ENCODE peak calls at places on chromosomes 11 and 22, in four cellular contexts. I is H1, U is GM12878, W is HepG2. O is an unnamed sample.

GRCh38 chr11:22666700-22667439 is 459 bp downstream of the GAS2 start:
- DNase-seq in I (peak; percentile 19), U (no peak), W (peak; percentile 53), O (no peak)

GRCh38 chr11:93216511-93217121 is 18.8 kb upstream of the SLC36A4 start:
- DNase-seq in I (no peak), U (no peak), W (no peak), O (no peak)

GRCh38 chr11:43919852-43920597 is 22.4 kb upstream of the C11orf96 start:
- DNase-seq in I (no peak), U (no peak), W (no peak), O (no peak)

GRCh38 chr11:125069796-125070195 is 6.7 kb downstream of the SLC37A2 start:
- DNase-seq in I (no peak), U (no peak), W (no peak), O (no peak)

GRCh38 chr11:30488304-30488998 is 97.7 kb downstream of the MPPED2 start:
- DNase-seq in I (no peak), U (no peak), W (peak; percentile 93), O (no peak)

GRCh38 chr11:109937968-109938367 is 155.2 kb upstream of the ZC3H12C start:
- DNase-seq in I (no peak), U (no peak), W (no peak), O (no peak)

GRCh38 chr11:106706355-106706754 is 311.9 kb downstream of the GUCY1A2 start:
- DNase-seq in I (no peak), U (no peak), W (no peak), O (no peak)

GRCh38 chr11:45853616-45854219 is 6.4 kb downstream of the CRY2 start:
- DNase-seq in I (no peak), U (no peak), W (no peak), O (no peak)

GRCh38 chr11:17747131-17747955 is 12.8 kb downstream of the KCNC1 start:
- DNase-seq in I (no peak), U (no peak), W (no peak), O (no peak)

GRCh38 chr11:58912124-58912523 is 27.2 kb upstream of the GLYATL1 start:
- DNase-seq in I (no peak), U (no peak), W (no peak), O (no peak)

GRCh38 chr11:44509291-44509690 is 56.2 kb upstream of the CD82 start:
- DNase-seq in I (no peak), U (no peak), W (no peak), O (no peak)

GRCh38 chr22:46522743-46523300 is 14.6 kb downstream of the CELSR1 start:
- DNase-seq in I (no peak), U (no peak), W (no peak), O (no peak)
- TF ChIP-seq SUZ12 in I (no peak), U (no peak), W (no peak), O (no peak)

DNA sequence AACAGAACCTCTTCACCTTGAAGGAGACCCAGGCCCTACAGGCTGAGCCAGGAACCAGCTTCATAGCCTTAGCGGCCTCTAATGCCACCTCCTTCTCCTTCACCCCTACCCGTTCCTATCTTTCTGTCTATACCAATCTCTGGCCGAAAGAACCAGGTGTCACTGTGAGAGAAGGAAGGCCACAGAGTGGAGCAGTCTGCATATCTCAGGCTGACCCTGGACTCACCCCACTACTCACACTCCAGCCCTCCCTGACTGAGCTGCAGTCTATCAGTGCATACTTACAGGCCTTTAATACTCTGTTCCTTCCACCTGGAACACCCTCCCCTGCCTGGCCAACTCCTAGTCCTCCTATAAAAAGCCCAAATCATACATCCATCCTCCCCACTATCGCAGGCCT is 32.7 kb downstream of the ARAP1 start:
- DNase-seq in I (no peak), U (no peak), W (no peak), O (no peak)
- H3K9ac ChIP-seq in I (no peak overlapping the region), U (peak overlapping the region; percentile 83), W (no peak overlapping the region), O (no peak overlapping the region)

GRCh38 chr22:47734511-47734910 is 972.1 kb downstream of the TBC1D22A start:
- DNase-seq in I (no peak), U (no peak), W (no peak), O (no peak)
- H3K9me3 ChIP-seq in I (peaks cover 10% of the 10 kb centered on the region), U (no peaks in the 10 kb centered on the region), W (peaks cover 7% of the 10 kb centered on the region), O (peaks cover 8% of the 10 kb centered on the region)

GRCh38 chr11:69649576-69649900 is 8.6 kb downstream of the CCND1 start:
- DNase-seq in I (no peak), U (no peak), W (no peak), O (no peak)
- TF ChIP-seq SUZ12 in I (no peak), U (no peak), W (no peak), O (no peak)

GRCh38 chr11:81495699-81496292 is 1237.9 kb downstream of the FAM181B start:
- DNase-seq in I (no peak), U (no peak), W (no peak), O (no peak)

GRCh38 chr11:81496566-81496965 is 1237.1 kb downstream of the FAM181B start:
- DNase-seq in I (no peak), U (no peak), W (no peak), O (no peak)

GRCh38 chr11:81494431-81494830 is 1239.2 kb downstream of the FAM181B start:
- DNase-seq in I (no peak), U (no peak), W (no peak), O (no peak)

GRCh38 chr11:81492923-81493445 is 1240.7 kb downstream of the FAM181B start:
- DNase-seq in I (no peak), U (no peak), W (no peak), O (no peak)

DNA sequence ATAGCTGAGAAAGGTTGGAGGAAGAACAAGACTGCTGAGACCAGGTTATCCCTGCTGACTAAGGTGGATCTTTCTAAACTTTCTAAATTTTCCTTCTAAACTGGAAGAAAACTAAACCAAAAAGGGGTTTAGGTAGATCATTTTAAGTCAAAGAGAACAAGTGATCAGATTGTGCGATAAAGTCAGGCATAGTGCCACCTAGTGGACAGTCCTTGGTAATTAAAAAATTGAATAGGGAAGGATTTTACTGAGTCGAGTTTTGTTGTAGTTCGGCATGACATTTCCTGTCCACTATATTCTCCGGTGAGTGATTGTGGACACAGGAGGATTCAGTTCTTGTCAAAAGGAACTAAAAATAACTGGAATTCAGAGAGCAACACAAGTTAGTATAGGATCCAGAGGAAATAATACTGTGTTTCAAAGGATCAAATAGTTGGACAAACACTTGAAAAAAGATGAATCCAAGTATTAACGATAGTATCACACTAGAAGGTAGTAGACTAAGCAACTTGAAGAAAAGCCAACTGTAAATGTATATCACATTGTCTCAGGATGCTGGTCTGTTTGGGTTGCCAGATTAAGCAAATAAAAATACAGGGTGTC is 1236.4 kb downstream of the FAM181B start:
- DNase-seq in I (no peak), U (no peak), W (peak; percentile 24), O (peak; percentile 35)
- H3K9ac ChIP-seq in I (no peak overlapping the region), U (no peak overlapping the region), W (no peak overlapping the region), O (no peak overlapping the region)

DNA sequence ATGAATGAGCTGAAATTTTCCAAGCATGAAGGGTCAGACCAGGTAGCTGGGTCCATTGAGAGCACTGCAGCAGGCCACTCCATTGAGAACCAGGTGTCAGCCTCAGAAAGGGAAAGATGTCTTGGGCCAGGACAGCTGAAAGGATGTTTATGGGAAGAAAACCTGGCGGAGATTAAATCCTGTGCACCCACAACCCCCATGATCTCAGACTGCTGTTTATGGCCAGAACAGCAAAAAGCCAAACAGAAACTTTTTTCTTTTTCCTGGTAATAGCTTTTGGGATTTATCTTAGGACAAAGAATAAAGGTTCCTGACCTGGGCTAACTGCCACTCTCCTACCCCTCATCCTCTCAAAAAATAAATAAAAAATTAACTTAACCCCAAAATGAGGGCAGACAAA is 612.4 kb downstream of the INSC start:
- DNase-seq in I (no peak), U (no peak), W (no peak), O (no peak)
- H3K9me3 ChIP-seq in I (peaks cover 2% of the 10 kb centered on the region), U (no peaks in the 10 kb centered on the region), W (no peaks in the 10 kb centered on the region), O (peaks cover 2% of the 10 kb centered on the region)

O was measured in NT2/D1.